ENCODE peak calls at places on chromosomes 5 and 9, in nine cellular contexts. B is tibial artery, H is mesothelial cell of epicardium, J is IMR-90, C is AG04450, F is GM12865, Y is fibroblast of pulmonary artery, K is GM13976, I is ascending aorta. U is an unnamed sample.

GRCh38 chr9:91758491-91758981 is 191.5 kb downstream of the ROR2 start:
- DNase-seq in B (no peak), H (peak; percentile 69), J (peak; percentile 58), C (no peak), F (peak; percentile 48), Y (peak; percentile 68), K (peak; percentile 70), I (no peak), U (peak; percentile 65)

GRCh38 chr5:169805527-169805934 is 168.5 kb downstream of the DOCK2 start:
- DNase-seq in B (no peak), H (no peak), J (peak; percentile 61), C (no peak), F (peak; percentile 95), Y (peak; percentile 53), K (peak; percentile 79), I (no peak), U (peak; percentile 79)

GRCh38 chr5:66157046-66157445 is 12.9 kb downstream of the SREK1 start:
- DNase-seq in B (no peak), H (no peak), J (no peak), C (no peak), F (no peak), Y (no peak), K (no peak), I (no peak), U (no peak)

GRCh38 chr9:114184071-114184470 is 28.7 kb downstream of the COL27A1 start:
- DNase-seq in B (no peak), H (no peak), J (peak; percentile 71), C (no peak), F (no peak), Y (peak; percentile 51), K (no peak), I (no peak), U (no peak)

GRCh38 chr9:72557549-72557948 is 36.1 kb downstream of the TMC1 start:
- DNase-seq in B (no peak), H (no peak), J (peak; percentile 97), C (peak; percentile 83), F (no peak), Y (peak; percentile 92), K (no peak), I (no peak), U (no peak)

GRCh38 chr5:126921471-126922091 is 108.8 kb downstream of the MARCHF3 start:
- DNase-seq in B (no peak), H (no peak), J (no peak), C (no peak), F (no peak), Y (no peak), K (no peak), I (no peak), U (no peak)

GRCh38 chr5:82100303-82101077 is 128.7 kb downstream of the ATG10 start:
- DNase-seq in B (no peak), H (no peak), J (peak; percentile 55), C (peak; percentile 15), F (peak; percentile 66), Y (no peak), K (peak; percentile 34), I (no peak), U (peak; percentile 52)

GRCh38 chr9:86795861-86796497 is 151.3 kb downstream of the GAS1 start:
- DNase-seq in B (peak; percentile 71), H (no peak), J (peak; percentile 83), C (peak; percentile 58), F (no peak), Y (peak; percentile 93), K (no peak), I (no peak), U (no peak)

DNA sequence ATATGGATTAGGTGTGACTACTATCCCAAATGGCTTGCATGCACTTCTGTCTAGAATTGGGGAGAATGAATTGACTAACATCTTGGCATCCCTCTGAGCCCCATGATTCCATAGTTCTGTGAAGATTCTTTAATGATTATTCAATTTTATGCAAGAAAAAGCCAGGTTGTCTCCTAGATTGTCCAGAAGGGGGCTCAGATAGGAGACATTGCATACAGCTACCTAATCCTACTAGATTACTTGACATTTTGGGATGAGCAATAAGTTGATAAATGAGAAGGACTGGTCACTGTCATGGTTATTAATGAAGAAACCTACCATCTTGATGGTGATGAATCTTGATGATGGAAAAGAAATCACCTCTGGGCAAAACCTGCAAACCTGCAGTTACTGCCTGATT is 117.0 kb downstream of the CARTPT start:
- DNase-seq in B (no peak), H (no peak), J (peak; percentile 25), C (no peak), F (no peak), Y (peak; percentile 34), K (no peak), I (no peak), U (no peak)
- TF ChIP-seq CTCF in B (no peak), H (no peak), J (peak; percentile 35), C (peak; percentile 51), F (no peak), Y (peak; percentile 45), K (no peak), I (peak; percentile 5), U (no peak)

GRCh38 chr5:10744681-10745080 is 16.4 kb downstream of the DAP start:
- DNase-seq in B (no peak), H (no peak), J (no peak), C (no peak), F (no peak), Y (no peak), K (no peak), I (no peak), U (no peak)

GRCh38 chr5:10740384-10740783 is 20.6 kb downstream of the DAP start:
- DNase-seq in B (no peak), H (no peak), J (no peak), C (no peak), F (no peak), Y (no peak), K (no peak), I (no peak), U (no peak)

GRCh38 chr5:10737880-10738279 is 23.2 kb downstream of the DAP start:
- DNase-seq in B (no peak), H (no peak), J (no peak), C (no peak), F (no peak), Y (no peak), K (no peak), I (no peak), U (no peak)

GRCh38 chr5:10745133-10745532 is 15.9 kb downstream of the DAP start:
- DNase-seq in B (no peak), H (no peak), J (peak; percentile 33), C (no peak), F (no peak), Y (no peak), K (no peak), I (no peak), U (no peak)

GRCh38 chr5:10741661-10742060 is 19.4 kb downstream of the DAP start:
- DNase-seq in B (no peak), H (no peak), J (no peak), C (no peak), F (no peak), Y (no peak), K (no peak), I (no peak), U (no peak)
- TF ChIP-seq CTCF in B (no peak), H (no peak), J (no peak), C (no peak), F (no peak), Y (no peak), K (no peak), I (no peak), U (no peak)

DNA sequence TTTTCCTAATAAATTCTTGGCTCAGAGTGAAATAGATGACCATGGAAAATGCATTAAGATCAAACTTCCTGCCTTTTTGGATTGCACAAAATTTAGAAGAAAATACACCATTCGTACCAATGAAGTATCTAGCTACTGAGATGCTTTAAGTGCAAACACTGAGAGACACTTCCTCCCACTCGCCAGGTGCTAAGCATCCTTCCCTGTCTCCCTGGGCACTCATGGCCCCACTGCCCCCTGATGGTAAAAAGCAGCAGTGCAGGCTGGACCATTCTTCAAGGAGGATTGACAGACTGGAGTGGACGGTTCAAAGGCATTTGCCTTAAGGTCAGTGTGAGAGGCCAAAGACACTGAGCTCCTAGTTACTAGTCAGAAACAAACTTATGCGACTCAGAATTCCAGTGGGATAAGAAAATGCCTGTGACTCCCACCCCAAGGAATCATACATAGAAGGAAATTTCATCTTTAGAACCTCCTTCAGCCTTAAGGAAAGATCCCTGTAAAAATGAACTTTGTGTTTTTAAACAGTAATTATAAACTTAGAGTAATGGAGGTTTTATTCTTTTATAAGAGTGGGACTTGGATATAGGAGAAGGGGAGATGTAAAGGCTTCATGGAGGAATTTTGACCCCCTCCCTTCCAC is 86.0 kb upstream of the SLC30A5 start:
- DNase-seq in B (peak; percentile 56), H (peak; percentile 76), J (peak; percentile 30), C (no peak), F (peak; percentile 83), Y (peak; percentile 49), K (peak; percentile 61), I (no peak), U (peak; percentile 65)
- TF ChIP-seq CTCF in B (peak; percentile 43), H (peak; percentile 83), J (peak; percentile 57), C (peak; percentile 77), F (peak; percentile 99), Y (peak; percentile 87), K (peak; percentile 95), I (peak; percentile 54), U (peak; percentile 97)

GRCh38 chr9:111895996-111896941 is at the start of gene UGCG:
- DNase-seq in B (peak; percentile 82), H (peak; percentile 94), J (peak; percentile 90), C (peak; percentile 55), F (peak; percentile 94), Y (peak; percentile 91), K (peak; percentile 97), I (peak; percentile 44), U (peak; percentile 94)

GRCh38 chr9:111900081-111900805 is 3.6 kb downstream of the UGCG start:
- DNase-seq in B (no peak), H (no peak), J (no peak), C (no peak), F (no peak), Y (peak; percentile 46), K (no peak), I (no peak), U (no peak)

GRCh38 chr9:111898331-111899096 is 1.9 kb downstream of the UGCG start:
- DNase-seq in B (no peak), H (no peak), J (no peak), C (no peak), F (no peak), Y (peak; percentile 52), K (no peak), I (no peak), U (no peak)

GRCh38 chr9:111897831-111898144 is 1.2 kb downstream of the UGCG start:
- DNase-seq in B (no peak), H (no peak), J (no peak), C (no peak), F (peak; percentile 89), Y (no peak), K (peak; percentile 60), I (no peak), U (peak; percentile 59)

DNA sequence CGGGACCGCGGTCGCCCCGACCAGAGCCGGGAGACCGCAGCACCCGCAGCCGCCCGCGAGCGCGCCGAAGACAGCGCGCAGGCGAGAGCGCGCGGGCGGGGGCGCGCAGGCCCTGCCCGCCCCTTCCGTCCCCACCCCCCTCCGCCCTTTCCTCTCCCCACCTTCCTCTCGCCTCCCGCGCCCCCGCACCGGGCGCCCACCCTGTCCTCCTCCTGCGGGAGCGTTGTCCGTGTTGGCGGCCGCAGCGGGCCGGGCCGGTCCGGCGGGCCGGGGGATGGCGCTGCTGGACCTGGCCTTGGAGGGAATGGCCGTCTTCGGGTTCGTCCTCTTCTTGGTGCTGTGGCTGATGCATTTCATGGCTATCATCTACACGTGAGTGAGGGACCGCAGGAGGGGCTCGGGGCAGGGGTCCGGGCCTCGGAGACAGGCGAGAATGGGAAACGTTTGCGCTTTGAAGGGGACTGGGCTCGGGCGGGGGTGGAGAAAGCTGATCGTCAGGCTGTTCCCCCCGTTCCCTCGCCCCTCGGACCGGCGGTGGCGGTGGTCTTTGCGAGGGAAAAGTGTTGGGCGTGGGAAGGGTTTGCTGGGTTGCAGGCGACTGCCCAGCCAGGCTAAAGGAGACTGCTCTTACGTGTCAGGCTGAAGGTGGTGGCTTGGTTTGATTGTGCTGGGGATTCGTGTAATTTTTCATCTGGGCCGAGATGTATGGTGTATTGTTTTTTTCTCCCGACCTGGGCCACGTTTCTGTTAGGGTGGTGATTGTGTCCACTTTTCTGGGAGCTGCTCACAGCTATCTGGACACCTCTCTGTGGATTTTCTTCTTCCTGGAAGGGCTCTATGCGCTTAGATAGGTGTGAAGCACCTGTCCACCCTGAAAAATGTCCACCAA is 572 bp downstream of the UGCG start:
- DNase-seq in B (peak; percentile 52), H (peak; percentile 56), J (no peak), C (no peak), F (no peak), Y (peak; percentile 58), K (peak; percentile 77), I (no peak), U (peak; percentile 34)
- TF ChIP-seq CTCF in B (no peak), H (no peak), J (peak; percentile 19), C (peak; percentile 13), F (no peak), Y (no peak), K (peak; percentile 35), I (peak; percentile 20), U (peak; percentile 40)

U was measured in GM10248.